ENCODE peak calls at places on chromosomes 6 and 20, in nine cellular contexts. L, Y, I, H, R, G, D, P and N are unnamed samples.

GRCh38 chr20:35968930-35969329 is 540 bp downstream of the CNBD2 start:
- DNase-seq in L (no peak), Y (no peak), I (no peak), H (no peak), R (no peak), G (no peak), D (no peak), P (no peak), N (no peak)

GRCh38 chr6:84867521-84867920 is 103.1 kb upstream of the TBX18 start:
- DNase-seq in L (no peak), Y (no peak), I (no peak), H (no peak), R (no peak), G (no peak), D (no peak), P (no peak), N (peak)

GRCh38 chr6:45590751-45591184 is 213.0 kb upstream of the SUPT3H start:
- DNase-seq in L (no peak), Y (no peak), I (no peak), H (no peak), R (no peak), G (no peak), D (no peak), P (no peak), N (no peak)

GRCh38 chr6:19587238-19587942 is 249.8 kb upstream of the ID4 start:
- DNase-seq in L (no peak), Y (no peak), I (no peak), H (no peak), R (no peak), G (no peak), D (peak), P (no peak), N (no peak)

GRCh38 chr6:31575335-31575901 is at the start of gene TNF:
- DNase-seq in L (no peak), Y (peak), I (peak), H (peak), R (no peak), G (no peak), D (no peak), P (no peak), N (no peak)

GRCh38 chr6:686528-686927 is 6.4 kb downstream of the EXOC2 start:
- DNase-seq in L (peak), Y (no peak), I (no peak), H (no peak), R (no peak), G (no peak), D (no peak), P (no peak), N (no peak)

GRCh38 chr6:155264704-155265320 is 999 bp downstream of the CLDN20 start:
- DNase-seq in L (no peak), Y (no peak), I (no peak), H (no peak), R (no peak), G (no peak), D (no peak), P (no peak), N (no peak)

GRCh38 chr6:157659536-157660271 is 163.3 kb upstream of the SNX9 start:
- DNase-seq in L (no peak), Y (no peak), I (no peak), H (no peak), R (no peak), G (no peak), D (no peak), P (no peak), N (no peak)

GRCh38 chr6:151695181-151695580 is 112.3 kb upstream of the ESR1 start:
- DNase-seq in L (no peak), Y (no peak), I (no peak), H (no peak), R (no peak), G (no peak), D (no peak), P (no peak), N (peak)

GRCh38 chr20:51893723-51894122 is 91.4 kb upstream of the SALL4 start:
- DNase-seq in L (no peak), Y (no peak), I (no peak), H (no peak), R (no peak), G (no peak), D (no peak), P (no peak), N (no peak)

GRCh38 chr6:109686566-109686965 is 4.4 kb downstream of the AK9 start:
- DNase-seq in L (no peak), Y (no peak), I (no peak), H (no peak), R (no peak), G (no peak), D (no peak), P (no peak), N (no peak)

GRCh38 chr6:169648617-169649016 is 53.2 kb downstream of the WDR27 start:
- DNase-seq in L (no peak), Y (peak), I (no peak), H (no peak), R (no peak), G (no peak), D (no peak), P (no peak), N (no peak)

GRCh38 chr6:146546440-146546839 is 2.8 kb downstream of the RAB32 start:
- DNase-seq in L (peak), Y (no peak), I (no peak), H (no peak), R (peak), G (no peak), D (no peak), P (no peak), N (peak)

GRCh38 chr6:27890351-27891299 is 21.6 kb downstream of the OR2B2 start:
- DNase-seq in L (peak), Y (peak), I (no peak), H (peak), R (peak), G (peak), D (peak), P (no peak), N (no peak)

GRCh38 chr20:37075932-37076685 is 19.7 kb downstream of the RBL1 start:
- DNase-seq in L (no peak), Y (no peak), I (no peak), H (no peak), R (no peak), G (no peak), D (no peak), P (no peak), N (no peak)

GRCh38 chr6:116511424-116512131 is at the start of gene CALHM5:
- DNase-seq in L (peak), Y (no peak), I (peak), H (peak), R (peak), G (peak), D (peak), P (no peak), N (peak)

GRCh38 chr20:61874421-61875068 is 191.1 kb downstream of the TAF4 start:
- DNase-seq in L (peak), Y (no peak), I (no peak), H (no peak), R (no peak), G (no peak), D (no peak), P (no peak), N (peak)

GRCh38 chr20:51767018-51767866 is 948 bp downstream of the ATP9A start:
- DNase-seq in L (peak), Y (peak), I (peak), H (peak), R (no peak), G (peak), D (peak), P (no peak), N (peak)

GRCh38 chr20:24098886-24099285 is 110.3 kb upstream of the GGTLC1 start:
- DNase-seq in L (no peak), Y (no peak), I (no peak), H (no peak), R (no peak), G (no peak), D (no peak), P (no peak), N (peak)

GRCh38 chr20:44909872-44910689 is at the start of gene PABPC1L:
- DNase-seq in L (peak), Y (peak), I (peak), H (peak), R (no peak), G (peak), D (peak), P (no peak), N (no peak)
- H3K27ac ChIP-seq in L (peak), Y (no peak), I (no peak), H (peak), R (no peak), G (peak), D (peak), P (no peak), N (peak)

GRCh38 chr6:168518348-168518745 is 77.4 kb downstream of the SMOC2 start:
- DNase-seq in L (no peak), Y (no peak), I (no peak), H (no peak), R (no peak), G (no peak), D (no peak), P (no peak), N (no peak)
- H3K27ac ChIP-seq in L (no peak), Y (no peak), I (no peak), H (no peak), R (no peak), G (no peak), D (no peak), P (no peak), N (no peak)

GRCh38 chr20:59221881-59222238 is 58.2 kb downstream of the ZNF831 start:
- DNase-seq in L (no peak), Y (no peak), I (no peak), H (no peak), R (no peak), G (no peak), D (no peak), P (no peak), N (no peak)

GRCh38 chr20:59222982-59223610 is 59.5 kb downstream of the ZNF831 start:
- DNase-seq in L (no peak), Y (no peak), I (no peak), H (no peak), R (no peak), G (no peak), D (no peak), P (no peak), N (no peak)

GRCh38 chr20:59223750-59224149 is 60.1 kb downstream of the ZNF831 start:
- DNase-seq in L (no peak), Y (no peak), I (no peak), H (no peak), R (no peak), G (no peak), D (no peak), P (no peak), N (no peak)

GRCh38 chr20:59221049-59221748 is 57.6 kb downstream of the ZNF831 start:
- DNase-seq in L (peak), Y (no peak), I (peak), H (no peak), R (no peak), G (no peak), D (no peak), P (no peak), N (no peak)

GRCh38 chr20:59222239-59222981 is 58.8 kb downstream of the ZNF831 start:
- DNase-seq in L (peak), Y (peak), I (peak), H (peak), R (peak), G (peak), D (peak), P (no peak), N (no peak)
- H3K27ac ChIP-seq in L (no peak), Y (no peak), I (peak), H (peak), R (no peak), G (no peak), D (no peak), P (peak), N (no peak)

DNA sequence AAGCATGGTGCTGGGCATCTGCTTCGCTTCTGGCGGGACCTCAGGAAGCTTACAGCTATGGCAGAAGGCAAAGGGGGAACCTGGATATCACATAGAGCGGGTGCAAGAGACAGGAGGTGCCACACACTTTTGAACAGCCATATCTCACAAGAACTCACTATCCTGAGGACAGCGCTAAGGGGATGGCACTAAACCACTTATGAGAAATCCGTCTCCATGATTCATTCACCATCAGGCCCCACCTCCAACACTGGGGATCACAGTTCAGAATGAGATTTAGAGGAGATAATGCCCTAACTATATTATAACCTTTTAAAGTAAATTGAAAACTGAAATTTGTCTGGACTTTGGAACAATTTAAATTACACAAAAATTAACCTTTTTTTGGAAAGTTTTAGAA is 37.8 kb upstream of the SUMO4 start:
- DNase-seq in L (no peak), Y (no peak), I (no peak), H (no peak), R (no peak), G (no peak), D (no peak), P (no peak), N (no peak)
- H3K27ac ChIP-seq in L (no peak), Y (no peak), I (no peak), H (no peak), R (no peak), G (no peak), D (no peak), P (no peak), N (peak)

GRCh38 chr6:3013486-3013885 is 13.8 kb downstream of the NQO2 start:
- DNase-seq in L (peak), Y (peak), I (no peak), H (no peak), R (no peak), G (no peak), D (no peak), P (no peak), N (peak)
- H3K27ac ChIP-seq in L (no peak), Y (no peak), I (no peak), H (no peak), R (no peak), G (no peak), D (no peak), P (no peak), N (peak)

DNA sequence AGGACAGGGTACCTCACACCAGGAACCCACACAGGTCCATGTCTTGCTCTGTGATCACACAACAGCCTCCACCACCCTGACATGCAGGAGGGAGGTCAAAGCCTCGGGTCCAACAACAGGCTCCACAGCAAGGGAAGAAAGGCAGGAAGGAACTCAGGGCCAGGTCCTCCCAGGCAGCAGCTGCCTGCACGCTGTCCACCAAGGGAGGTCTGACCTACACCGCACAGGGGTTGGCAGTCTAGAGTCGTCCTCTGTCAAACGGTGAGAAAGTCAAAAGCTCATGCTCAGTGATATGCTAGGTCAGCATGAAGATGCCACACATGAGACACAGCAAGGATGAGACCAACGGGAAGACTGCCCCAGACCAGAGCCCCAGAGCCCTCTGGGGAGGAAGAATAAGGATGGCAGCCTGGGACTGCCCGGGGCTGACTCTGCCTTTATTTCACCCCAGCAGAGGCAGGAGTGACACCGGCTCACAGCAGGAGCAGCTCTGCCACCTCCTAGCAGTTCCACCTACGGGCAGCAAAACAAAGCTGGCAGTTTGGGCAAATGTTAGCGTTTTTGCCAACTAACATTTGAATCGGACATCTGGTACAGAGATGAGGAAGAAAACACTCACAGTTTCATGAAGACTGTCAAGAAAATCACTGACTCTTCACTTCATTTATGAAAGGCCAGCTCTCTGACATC is 8.5 kb downstream of the GMEB2 start:
- DNase-seq in L (no peak), Y (no peak), I (no peak), H (no peak), R (no peak), G (no peak), D (no peak), P (no peak), N (no peak)
- H3K27ac ChIP-seq in L (no peak), Y (no peak), I (no peak), H (no peak), R (no peak), G (no peak), D (no peak), P (no peak), N (no peak)

DNA sequence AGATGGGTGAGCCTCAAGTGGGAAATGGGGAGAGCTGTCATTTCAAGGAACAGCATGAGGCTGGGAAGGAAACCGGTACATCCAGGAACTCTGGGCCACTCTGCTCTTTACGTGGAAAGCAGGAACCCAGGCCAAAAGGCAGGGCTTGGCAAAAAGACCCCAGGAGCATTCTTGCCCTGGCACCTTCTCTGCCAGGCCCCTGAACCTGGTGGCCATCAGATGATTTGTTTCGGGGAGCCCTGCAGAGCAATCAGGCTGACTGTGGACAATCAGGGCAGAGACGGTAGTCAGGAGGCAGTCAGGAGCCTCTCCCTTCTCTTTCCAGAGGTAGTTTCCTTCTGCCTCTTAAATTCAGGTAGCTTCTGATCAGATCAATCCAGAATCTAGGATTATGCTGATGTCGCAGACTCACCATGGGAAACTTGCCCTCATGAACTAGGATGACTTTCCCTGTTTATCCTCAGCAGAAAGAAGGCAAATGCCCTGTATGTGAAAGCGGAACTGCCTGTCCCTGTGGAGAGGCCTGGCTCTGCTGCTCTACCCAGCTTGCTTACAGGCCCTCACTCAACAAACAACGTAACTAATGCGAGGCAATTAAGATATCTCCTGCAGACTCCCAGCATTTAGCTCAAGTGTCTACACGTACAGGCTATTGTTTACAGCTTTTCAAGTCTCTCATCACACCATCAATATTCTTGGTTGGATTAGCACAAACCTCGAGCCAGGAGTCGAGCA is 36.6 kb downstream of the EZR start:
- DNase-seq in L (no peak), Y (no peak), I (no peak), H (peak), R (no peak), G (no peak), D (no peak), P (no peak), N (no peak)
- H3K27ac ChIP-seq in L (no peak), Y (no peak), I (no peak), H (peak), R (no peak), G (no peak), D (no peak), P (peak), N (peak)

GRCh38 chr6:83071023-83071422 is 3.6 kb downstream of the DOP1A start:
- DNase-seq in L (peak), Y (no peak), I (no peak), H (no peak), R (no peak), G (no peak), D (peak), P (no peak), N (no peak)
- H3K27ac ChIP-seq in L (no peak), Y (peak), I (peak), H (peak), R (no peak), G (no peak), D (peak), P (peak), N (peak)